ENCODE peak calls at places on chromosome 15, in nine cellular contexts. J is frontal cortex; B is NCI-H1417; Q is stimulated activated CD8-positive, alpha-beta memory T cell treated with anti-CD3 and anti-CD28 coated beads, Interleukin-7, amount 100 ng/mL, for 1 hour; K is H9; N is cardiac septum; D is tibial artery; R is astrocyte; S is H54. P is an unnamed sample.

GRCh38 chr15:27059610-27060202 is 88.7 kb downstream of the GABRG3 start:
- DNase-seq in K (peak; percentile 79), N (no peak), Q (no peak), B (peak; percentile 60), S (peak; percentile 49), R (peak; percentile 17), J (peak; percentile 49), D (no peak), P (no peak)

GRCh38 chr15:32089851-32090359 is 59.6 kb downstream of the CHRNA7 start:
- DNase-seq in Q (no peak), N (no peak), K (no peak), D (no peak), J (no peak), B (no peak), R (no peak), S (no peak), P (no peak)

GRCh38 chr15:50280271-50280670 is 14.7 kb upstream of the HDC start:
- DNase-seq in D (no peak), S (no peak), Q (no peak), B (no peak), R (peak; percentile 26), K (no peak), N (no peak), J (no peak), P (no peak)

GRCh38 chr15:59886476-59886875 is 117.6 kb upstream of the FOXB1 start:
- DNase-seq in Q (no peak), R (no peak), B (no peak), J (no peak), N (no peak), S (no peak), K (no peak), D (no peak), P (no peak)

GRCh38 chr15:45732544-45733130 is 97.8 kb downstream of the SQOR start:
- DNase-seq in N (no peak), R (no peak), J (no peak), K (no peak), S (no peak), B (no peak), D (no peak), Q (no peak), P (no peak)

GRCh38 chr15:39621961-39622360 is 41.1 kb downstream of the THBS1 start:
- DNase-seq in R (no peak), K (no peak), S (no peak), Q (no peak), N (no peak), J (no peak), B (no peak), D (no peak), P (no peak)

GRCh38 chr15:77851696-77852095 is 219.0 kb upstream of the LINGO1 start:
- DNase-seq in N (peak; percentile 74), S (no peak), D (no peak), Q (no peak), K (peak; percentile 19), R (no peak), J (peak; percentile 47), B (peak; percentile 53), P (no peak)

GRCh38 chr15:62079594-62079993 is 12.8 kb downstream of the C2CD4A start:
- DNase-seq in B (no peak), R (no peak), K (no peak), Q (no peak), S (no peak), J (no peak), D (no peak), N (no peak), P (no peak)

GRCh38 chr15:59251001-59251845 is 44.6 kb downstream of the LDHAL6B start:
- DNase-seq in N (no peak), D (no peak), B (no peak), Q (no peak), K (no peak), J (no peak), S (no peak), R (no peak), P (peak; percentile 74)

GRCh38 chr15:50753463-50753862 is 12.0 kb downstream of the SPPL2A start:
- DNase-seq in S (no peak), Q (no peak), K (no peak), N (no peak), B (no peak), R (peak; percentile 34), D (no peak), J (no peak), P (no peak)

GRCh38 chr15:38996111-38996541 is 431.5 kb upstream of the RASGRP1 start:
- DNase-seq in J (no peak), D (no peak), S (peak; percentile 9), N (no peak), R (peak; percentile 98), Q (no peak), K (no peak), B (no peak), P (no peak)

GRCh38 chr15:63490345-63491034 is 13.9 kb upstream of the USP3 start:
- DNase-seq in Q (no peak), S (no peak), N (peak; percentile 75), D (no peak), J (no peak), B (peak; percentile 3), K (no peak), R (no peak), P (no peak)

GRCh38 chr15:66287461-66288055 is 5.8 kb upstream of the DIS3L start:
- DNase-seq in R (no peak), J (peak; percentile 33), B (peak; percentile 37), K (no peak), N (no peak), D (no peak), S (no peak), Q (no peak), P (peak; percentile 42)

GRCh38 chr15:67149859-67150824 is 84.7 kb downstream of the SMAD3 start:
- DNase-seq in R (peak; percentile 99), D (peak; percentile 77), S (peak; percentile 57), Q (no peak), B (no peak), J (no peak), K (peak; percentile 76), N (peak; percentile 77), P (peak; percentile 97)

GRCh38 chr15:68495221-68495950 is 63.4 kb upstream of the ITGA11 start:
- DNase-seq in D (no peak), S (no peak), J (no peak), R (no peak), N (no peak), B (no peak), K (no peak), Q (no peak), P (no peak)

GRCh38 chr15:74314897-74315438 is 52.5 kb downstream of the CYP11A1 start:
- DNase-seq in Q (no peak), B (peak; percentile 31), R (peak; percentile 42), D (no peak), N (no peak), S (no peak), K (no peak), J (no peak), P (peak; percentile 11)

GRCh38 chr15:26804063-26804804 is 31.4 kb upstream of the GABRB3 start:
- DNase-seq in J (no peak), N (no peak), R (no peak), S (no peak), Q (no peak), K (no peak), D (no peak), B (no peak), P (no peak)

GRCh38 chr15:70486451-70487379 is 276.6 kb downstream of the UACA start:
- DNase-seq in D (peak; percentile 36), R (peak; percentile 96), J (no peak), N (peak; percentile 85), Q (no peak), S (peak; percentile 68), B (no peak), K (no peak), P (peak; percentile 51)

GRCh38 chr15:100192092-100192695 is 149.6 kb downstream of the ADAMTS17 start:
- DNase-seq in N (no peak), K (peak; percentile 29), B (no peak), J (no peak), S (no peak), D (no peak), R (no peak), Q (no peak), P (peak; percentile 35)